ENCODE peak calls at places on chromosome 15, in seven cellular contexts. W is neuronal stem cell, S is activated T-helper 1 cell treated with Interleukin-2 at 50 U/mL for 16 hours, E is progenitor cell of endocrine pancreas, L is WTC11, D is hippocampal formation, K is ELR. F is an unnamed sample.

GRCh38 chr15:41520636-41521035 is 7.0 kb upstream of the LTK start:
- DNase-seq in W (no peak), S (no peak), E (no peak), L (no peak), D (no peak), K (no peak), F (no peak)

GRCh38 chr15:43186003-43186353 is 775 bp downstream of the CCNDBP1 start:
- DNase-seq in W (no peak), S (peak; percentile 11), E (no peak), L (no peak), D (no peak), K (peak; percentile 39), F (no peak)

GRCh38 chr15:64944961-64945360 is 33.3 kb downstream of the ANKDD1A start:
- DNase-seq in W (no peak), S (no peak), E (no peak), L (no peak), D (no peak), K (no peak), F (no peak)

GRCh38 chr15:39332846-39333245 is 248.0 kb upstream of the THBS1 start:
- DNase-seq in W (no peak), S (no peak), E (no peak), L (no peak), D (no peak), K (peak; percentile 15), F (no peak)

GRCh38 chr15:70286110-70286806 is 188.5 kb upstream of the TLE3 start:
- DNase-seq in W (no peak), S (no peak), E (no peak), L (no peak), D (no peak), K (no peak), F (no peak)

GRCh38 chr15:29411299-29411698 is 141.7 kb upstream of the NSMCE3 start:
- DNase-seq in W (no peak), S (no peak), E (no peak), L (no peak), D (no peak), K (no peak), F (no peak)

GRCh38 chr15:101053261-101053660 is 134.1 kb downstream of the LRRK1 start:
- DNase-seq in W (no peak), S (no peak), E (no peak), L (no peak), D (no peak), K (no peak), F (no peak)

GRCh38 chr15:62482715-62483429 is 317.8 kb upstream of the C2CD4B start:
- DNase-seq in W (peak; percentile 33), S (no peak), E (no peak), L (peak; percentile 77), D (no peak), K (peak; percentile 56), F (peak; percentile 85)

GRCh38 chr15:39092761-39093160 is 488.1 kb upstream of the THBS1 start:
- DNase-seq in W (no peak), S (no peak), E (no peak), L (no peak), D (no peak), K (no peak), F (no peak)

GRCh38 chr15:93012793-93013192 is 76.2 kb downstream of the RGMA start:
- DNase-seq in W (no peak), S (no peak), E (no peak), L (no peak), D (no peak), K (no peak), F (no peak)

GRCh38 chr15:71333839-71334238 is 218.6 kb downstream of the THSD4 start:
- DNase-seq in W (no peak), S (no peak), E (no peak), L (no peak), D (no peak), K (peak; percentile 54), F (no peak)

GRCh38 chr15:23472678-23473077 is 25.6 kb upstream of the GOLGA6L2 start:
- DNase-seq in W (no peak), S (no peak), E (no peak), L (no peak), D (no peak), K (no peak), F (no peak)

GRCh38 chr15:77507911-77508310 is 87.2 kb downstream of the HMG20A start:
- DNase-seq in W (no peak), S (no peak), E (no peak), L (no peak), D (peak; percentile 56), K (peak; percentile 58), F (no peak)

GRCh38 chr15:70318996-70319465 is 221.3 kb upstream of the TLE3 start:
- DNase-seq in W (no peak), S (no peak), E (no peak), L (no peak), D (no peak), K (peak; percentile 64), F (no peak)

GRCh38 chr15:74884428-74885223 is 5.2 kb upstream of the MPI start:
- DNase-seq in W (no peak), S (no peak), E (no peak), L (no peak), D (no peak), K (peak; percentile 34), F (no peak)

GRCh38 chr15:72737723-72738122 is 45.8 kb downstream of the ADPGK start:
- DNase-seq in W (no peak), S (no peak), E (no peak), L (no peak), D (no peak), K (no peak), F (no peak)

GRCh38 chr15:72203507-72203837 is 5.9 kb upstream of the GRAMD2A start:
- DNase-seq in W (no peak), S (no peak), E (no peak), L (no peak), D (peak; percentile 74), K (peak; percentile 60), F (no peak)

GRCh38 chr15:65519781-65520299 is 2.4 kb upstream of the DPP8 start:
- DNase-seq in W (no peak), S (no peak), E (no peak), L (no peak), D (no peak), K (no peak), F (no peak)

GRCh38 chr15:64279131-64279530 is 76.8 kb downstream of the CSNK1G1 start:
- DNase-seq in W (no peak), S (no peak), E (no peak), L (no peak), D (no peak), K (no peak), F (no peak)

GRCh38 chr15:100169615-100170279 is 172.0 kb downstream of the ADAMTS17 start:
- DNase-seq in W (no peak), S (no peak), E (no peak), L (no peak), D (no peak), K (no peak), F (no peak)

GRCh38 chr15:89665449-89666146 is 10.3 kb upstream of the KIF7 start:
- DNase-seq in W (peak; percentile 56), S (no peak), E (peak; percentile 38), L (peak; percentile 56), D (no peak), K (peak; percentile 75), F (peak; percentile 64)

GRCh38 chr15:101477851-101478353 is 11.6 kb downstream of the PCSK6 start:
- DNase-seq in W (no peak), S (no peak), E (no peak), L (no peak), D (no peak), K (no peak), F (no peak)

F was measured in H9.